ENCODE peak calls at places on chromosome 13, in eight cellular contexts. C is naive B cell; F is colonic mucosa; S is activated naive CD8-positive, alpha-beta T cell treated with anti-CD3 and anti-CD28 coated beads, Interleukin-2, amount 50 U/mL, for 24 hours; A is NCI-H510A treated with DMSO at 0.1 percent for 48 hours; Z is HFFc6; P is fibroblast of lung; T is keratinocyte. L is an unnamed sample.

GRCh38 chr13:29713841-29714240 is 118.4 kb upstream of the SLC7A1 start:
- DNase-seq in F (no peak), Z (peak), T (no peak), C (no peak), P (peak), A (no peak), S (no peak), L (no peak)

GRCh38 chr13:31775686-31776085 is 36.4 kb downstream of the RXFP2 start:
- DNase-seq in T (no peak), A (no peak), P (no peak), S (no peak), Z (no peak), F (no peak), C (no peak), L (no peak)

GRCh38 chr13:97339019-97339988 is 94.7 kb upstream of the RAP2A start:
- DNase-seq in P (peak), A (no peak), T (no peak), S (no peak), F (peak), Z (peak), C (no peak), L (no peak)

GRCh38 chr13:74443623-74444022 is 309.4 kb upstream of the KLF12 start:
- DNase-seq in F (no peak), Z (peak), T (peak), A (no peak), S (no peak), P (peak), C (no peak), L (no peak)

GRCh38 chr13:24148414-24149305 is 11.9 kb upstream of the SPATA13 start:
- DNase-seq in S (no peak), F (no peak), Z (peak), C (no peak), T (peak), A (peak), P (peak), L (no peak)

GRCh38 chr13:41917641-41918040 is 43.3 kb downstream of the VWA8 start:
- DNase-seq in P (peak), S (no peak), F (no peak), A (no peak), C (no peak), Z (peak), T (no peak), L (no peak)

GRCh38 chr13:55606045-55606665 is 1534.6 kb upstream of the PRR20A start:
- DNase-seq in C (no peak), P (no peak), A (no peak), S (no peak), Z (no peak), F (no peak), T (no peak), L (no peak)

GRCh38 chr13:85520445-85520844 is 278.8 kb downstream of the SLITRK6 start:
- DNase-seq in P (peak), T (no peak), S (no peak), C (no peak), Z (no peak), F (no peak), A (peak), L (no peak)

GRCh38 chr13:66477816-66478215 is 752.3 kb downstream of the PCDH9 start:
- DNase-seq in Z (no peak), T (no peak), A (no peak), P (no peak), S (no peak), F (no peak), C (no peak), L (no peak)

GRCh38 chr13:74248477-74248876 is 114.3 kb upstream of the KLF12 start:
- DNase-seq in F (no peak), C (no peak), T (no peak), Z (no peak), P (no peak), A (no peak), S (no peak), L (no peak)

GRCh38 chr13:46355906-46356305 is 31.1 kb downstream of the RUBCNL start:
- DNase-seq in S (no peak), C (no peak), F (no peak), A (no peak), Z (no peak), P (no peak), T (no peak), L (no peak)

GRCh38 chr13:42996584-42996983 is 4.5 kb upstream of the EPSTI1 start:
- DNase-seq in C (no peak), Z (peak), P (peak), S (no peak), T (peak), A (no peak), F (no peak), L (no peak)

GRCh38 chr13:19794552-19795143 is 11.9 kb upstream of the PSPC1 start:
- DNase-seq in T (no peak), P (no peak), C (no peak), S (no peak), F (no peak), A (no peak), Z (no peak), L (no peak)

L was measured in activated CD4-positive, CD25-positive, alpha-beta regulatory T cell treated with anti-CD3 and anti-CD28 coated beads, Interleukin-2, amount 50 U/mL, for 16 hours.